ENCODE peak calls at places on chromosomes 11 and 22, in five cellular contexts. D is lower lobe of right lung, W is SK-N-SH, B is IMR-90, Q is neural progenitor cell. J is an unnamed sample.

GRCh38 chr22:47135338-47135737 is 372.9 kb downstream of the TBC1D22A start:
- DNase-seq in D (no peak), B (no peak), W (no peak), Q (no peak), J (no peak)

GRCh38 chr11:8338138-8338537 is 74.5 kb upstream of the LMO1 start:
- DNase-seq in B (peak), W (peak), D (peak), Q (peak), J (peak)

GRCh38 chr22:23089633-23090032 is 19.3 kb downstream of the GNAZ start:
- DNase-seq in D (no peak), Q (no peak), B (no peak), W (no peak), J (no peak)

GRCh38 chr11:1038361-1038760 is 1.8 kb upstream of the MUC6 start:
- DNase-seq in W (no peak), D (no peak), Q (no peak), B (no peak), J (no peak)

GRCh38 chr22:35554297-35554845 is 13.7 kb downstream of the RASD2 start:
- DNase-seq in B (no peak), Q (no peak), D (no peak), W (no peak), J (no peak)

GRCh38 chr11:130163346-130164220 is 4.0 kb downstream of the ST14 start:
- DNase-seq in B (no peak), D (peak), W (no peak), Q (no peak), J (no peak)

GRCh38 chr11:61577383-61578118 is 3.3 kb downstream of the SYT7 start:
- DNase-seq in B (no peak), D (no peak), W (peak), Q (peak), J (no peak)

GRCh38 chr11:25319068-25319467 is 822.2 kb downstream of the LUZP2 start:
- DNase-seq in B (no peak), D (no peak), Q (no peak), W (no peak), J (no peak)

GRCh38 chr11:65121447-65121864 is 478 bp downstream of the FAU start:
- DNase-seq in B (no peak), W (no peak), D (no peak), Q (peak), J (no peak)

GRCh38 chr11:8679006-8679405 is 3.5 kb downstream of the TRIM66 start:
- DNase-seq in D (no peak), Q (no peak), B (no peak), W (no peak), J (no peak)

GRCh38 chr11:60280412-60280811 is at the start of gene MS4A4A:
- DNase-seq in B (no peak), D (peak), W (no peak), Q (no peak), J (no peak)

GRCh38 chr11:96014234-96014633 is 90.3 kb upstream of the MTMR2 start:
- DNase-seq in Q (no peak), B (peak), W (no peak), D (no peak), J (peak)

GRCh38 chr11:15929371-15929801 is 427.0 kb downstream of the SOX6 start:
- DNase-seq in B (no peak), Q (no peak), W (no peak), D (no peak), J (no peak)

GRCh38 chr11:33542921-33543320 is 157.7 kb downstream of the C11orf91 start:
- DNase-seq in W (peak), B (peak), D (peak), Q (peak), J (peak)

GRCh38 chr11:65448418-65449196 is 26.0 kb downstream of the NEAT1 start:
- DNase-seq in Q (peak), W (no peak), D (no peak), B (peak), J (peak)

GRCh38 chr11:47003180-47003877 is 66.8 kb downstream of the CSTPP1 start:
- DNase-seq in B (no peak), W (no peak), D (no peak), Q (no peak), J (no peak)

GRCh38 chr22:50697667-50698506 is 25.3 kb downstream of the SHANK3 start:
- DNase-seq in B (no peak), W (peak), Q (no peak), D (peak), J (no peak)
- H3K4me3 ChIP-seq in B (peak), W (peak), Q (peak), D (peak), J (peak)

GRCh38 chr11:117356126-117356761 is 28.6 kb downstream of the CEP164 start:
- DNase-seq in D (no peak), B (no peak), Q (no peak), W (no peak), J (no peak)
- TF ChIP-seq CTCF in D (no peak), B (no peak), Q (no peak), W (no peak), J (no peak)

GRCh38 chr11:119363874-119364590 is 17.5 kb downstream of the USP2 start:
- DNase-seq in Q (peak), D (peak), W (peak), B (no peak), J (no peak)

GRCh38 chr11:119363081-119363861 is 16.8 kb upstream of the MFRP start:
- DNase-seq in Q (no peak), B (no peak), D (no peak), W (no peak), J (no peak)

GRCh38 chr11:119361961-119362725 is 15.6 kb upstream of the MFRP start:
- DNase-seq in D (no peak), Q (no peak), W (no peak), B (no peak), J (no peak)

GRCh38 chr11:119361056-119361787 is 14.7 kb upstream of the MFRP start:
- DNase-seq in Q (peak), D (peak), B (peak), W (peak), J (peak)

DNA sequence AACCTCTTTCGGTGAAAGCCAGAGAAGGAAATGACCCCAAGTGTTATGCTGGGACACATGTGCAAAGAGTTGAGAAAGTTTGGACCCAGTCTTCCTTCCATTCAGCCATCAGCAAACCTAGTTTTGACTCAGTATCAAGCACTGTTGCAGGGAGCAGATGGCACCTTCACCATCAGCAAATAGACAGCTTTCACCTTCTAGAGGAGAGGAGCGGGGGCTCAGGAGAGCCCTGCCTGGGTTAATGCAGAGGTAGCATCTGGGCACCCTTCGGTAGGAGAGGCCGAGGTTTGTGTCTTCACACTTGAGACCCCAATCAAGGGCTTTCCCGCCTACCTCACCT is 16.2 kb upstream of the MFRP start:
- DNase-seq in Q (no peak), D (no peak), B (no peak), W (no peak), J (no peak)
- H3K4me3 ChIP-seq in Q (no peak), D (peak), B (no peak), W (no peak), J (no peak)

DNA sequence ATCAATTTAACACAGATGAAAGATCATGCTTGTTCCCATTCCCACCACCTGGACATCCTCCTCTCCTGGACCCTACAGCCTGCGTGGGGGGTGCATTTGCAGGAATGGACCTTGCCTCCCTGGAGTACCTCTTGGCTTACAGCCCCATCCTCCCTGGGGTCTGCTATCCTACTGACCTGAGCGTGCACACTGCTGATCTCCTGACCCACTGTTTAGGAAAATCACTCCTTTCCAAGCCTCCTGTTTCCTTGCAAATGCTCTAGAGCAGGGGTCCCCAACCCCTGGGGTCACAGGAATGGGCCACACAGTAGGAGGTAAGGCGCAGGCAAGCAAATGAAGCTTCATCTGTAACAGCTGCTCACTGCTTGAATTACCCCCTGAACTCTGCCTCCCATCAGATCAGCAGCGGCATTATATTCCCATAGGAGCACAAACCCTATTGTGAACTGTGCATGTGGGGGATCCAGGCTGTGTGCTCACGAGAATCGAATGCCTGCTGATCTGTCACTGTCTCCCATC is 88.2 kb upstream of the SEPTIN5 start:
- DNase-seq in D (no peak), W (no peak), B (no peak), Q (no peak), J (no peak)
- TF ChIP-seq CTCF in D (no peak), W (no peak), B (no peak), Q (no peak), J (no peak)

GRCh38 chr22:49966041-49966715 is 5.6 kb downstream of the PIM3 start:
- DNase-seq in D (no peak), Q (peak), W (peak), B (no peak), J (no peak)
- H3K4me3 ChIP-seq in D (peak), Q (no peak), W (no peak), B (no peak), J (no peak)

GRCh38 chr11:131758726-131759125 is 388.3 kb downstream of the NTM start:
- DNase-seq in W (no peak), B (no peak), D (no peak), Q (no peak), J (no peak)

GRCh38 chr11:131762346-131763110 is 392.1 kb downstream of the NTM start:
- DNase-seq in W (no peak), B (no peak), Q (no peak), D (no peak), J (no peak)

GRCh38 chr11:131763193-131763890 is 392.9 kb downstream of the NTM start:
- DNase-seq in D (no peak), W (peak), B (peak), Q (no peak), J (no peak)

GRCh38 chr11:131759140-131759539 is 388.7 kb downstream of the NTM start:
- DNase-seq in Q (no peak), D (no peak), B (no peak), W (no peak), J (peak)

GRCh38 chr11:131760191-131760951 is 390.0 kb downstream of the NTM start:
- DNase-seq in B (peak), D (no peak), W (no peak), Q (peak), J (peak)
- TF ChIP-seq CTCF in B (no peak), D (no peak), W (no peak), Q (peak), J (no peak)

J was measured in astrocyte of the spinal cord.